ENCODE peak calls at places on chromosomes 12 and 14, in four cellular contexts. One of them, this sample, is unnamed. For H3K9me3, the result is how much of the 10 kb centered on the place peaks cover.

GRCh38 chr14:100590726-100591452 is 3.7 kb upstream of the BEGAIN start:
- DNase-seq in HepG2: no peak
- DNase-seq in body of pancreas: no peak
- DNase-seq in SJSA1: no peak
- DNase-seq in this sample: no peak

GRCh38 chr14:32203928-32204357 is 874 bp upstream of the RNU6-8 start:
- DNase-seq in SJSA1: no peak
- DNase-seq in body of pancreas: peak
- DNase-seq in HepG2: peak
- DNase-seq in this sample: peak

GRCh38 chr14:20469890-20470858 is 968 bp downstream of the PNP start:
- DNase-seq in body of pancreas: peak
- DNase-seq in SJSA1: peak
- DNase-seq in HepG2: peak
- DNase-seq in this sample: peak

GRCh38 chr12:12723147-12723680 is 6.0 kb downstream of the CDKN1B start:
- DNase-seq in body of pancreas: no peak
- DNase-seq in SJSA1: no peak
- DNase-seq in HepG2: no peak
- DNase-seq in this sample: no peak

GRCh38 chr14:63614964-63615363 is 26.7 kb downstream of the WDR89 start:
- DNase-seq in SJSA1: no peak
- DNase-seq in HepG2: no peak
- DNase-seq in body of pancreas: no peak
- DNase-seq in this sample: no peak

GRCh38 chr12:14664434-14665023 is 31.9 kb downstream of the GUCY2C start:
- DNase-seq in body of pancreas: peak
- DNase-seq in SJSA1: no peak
- DNase-seq in HepG2: peak
- DNase-seq in this sample: peak

GRCh38 chr12:77062396-77062795 is 3.0 kb downstream of the E2F7 start:
- DNase-seq in body of pancreas: no peak
- DNase-seq in SJSA1: no peak
- DNase-seq in HepG2: no peak
- DNase-seq in this sample: no peak

GRCh38 chr12:130911193-130911592 is 39.3 kb downstream of the RAN start:
- DNase-seq in SJSA1: no peak
- DNase-seq in body of pancreas: no peak
- DNase-seq in HepG2: no peak
- DNase-seq in this sample: no peak

GRCh38 chr12:54526800-54527630 is 22.4 kb upstream of the PDE1B start:
- DNase-seq in body of pancreas: peak
- DNase-seq in SJSA1: peak
- DNase-seq in HepG2: peak
- DNase-seq in this sample: peak

GRCh38 chr14:102893452-102893851 is 29.0 kb upstream of the AMN start:
- DNase-seq in SJSA1: peak
- DNase-seq in HepG2: no peak
- DNase-seq in body of pancreas: no peak
- DNase-seq in this sample: peak

GRCh38 chr14:93033983-93034670 is 81.6 kb downstream of the ITPK1 start:
- DNase-seq in HepG2: no peak
- DNase-seq in SJSA1: no peak
- DNase-seq in body of pancreas: no peak
- DNase-seq in this sample: peak

GRCh38 chr12:43306066-43306465 is 245.9 kb downstream of the ADAMTS20 start:
- DNase-seq in HepG2: no peak
- DNase-seq in body of pancreas: no peak
- DNase-seq in SJSA1: no peak
- DNase-seq in this sample: no peak

GRCh38 chr12:12993367-12993766 is 6.7 kb downstream of the HEBP1 start:
- DNase-seq in SJSA1: no peak
- DNase-seq in HepG2: no peak
- DNase-seq in body of pancreas: no peak
- DNase-seq in this sample: no peak

GRCh38 chr14:68359862-68360552 is 432.9 kb downstream of the ZFP36L1 start:
- DNase-seq in body of pancreas: peak
- DNase-seq in SJSA1: no peak
- DNase-seq in HepG2: no peak
- DNase-seq in this sample: no peak

GRCh38 chr12:13442457-13442856 is 245.9 kb downstream of the EMP1 start:
- DNase-seq in HepG2: no peak
- DNase-seq in body of pancreas: no peak
- DNase-seq in SJSA1: no peak
- DNase-seq in this sample: no peak

GRCh38 chr12:52686756-52687487 is 6.7 kb upstream of the KRT1 start:
- DNase-seq in HepG2: no peak
- DNase-seq in SJSA1: peak
- DNase-seq in body of pancreas: no peak
- DNase-seq in this sample: no peak

GRCh38 chr12:103884316-103884715 is 43.3 kb upstream of the NT5DC3 start:
- DNase-seq in SJSA1: no peak
- DNase-seq in body of pancreas: no peak
- DNase-seq in HepG2: no peak
- DNase-seq in this sample: peak

GRCh38 chr12:131176926-131177325 is 223.2 kb downstream of the ADGRD1 start:
- DNase-seq in body of pancreas: no peak
- DNase-seq in SJSA1: no peak
- DNase-seq in HepG2: no peak
- DNase-seq in this sample: no peak

GRCh38 chr14:23446291-23446851 is 10.9 kb upstream of the MYH7 start:
- DNase-seq in body of pancreas: no peak
- DNase-seq in SJSA1: no peak
- DNase-seq in HepG2: no peak
- DNase-seq in this sample: no peak

GRCh38 chr14:38432186-38432585 is 176.3 kb upstream of the CLEC14A start:
- DNase-seq in HepG2: no peak
- DNase-seq in body of pancreas: no peak
- DNase-seq in SJSA1: no peak
- DNase-seq in this sample: no peak

GRCh38 chr14:97866664-97867063 is 1069.5 kb downstream of the VRK1 start:
- DNase-seq in SJSA1: no peak
- DNase-seq in HepG2: no peak
- DNase-seq in body of pancreas: no peak
- DNase-seq in this sample: no peak

DNA sequence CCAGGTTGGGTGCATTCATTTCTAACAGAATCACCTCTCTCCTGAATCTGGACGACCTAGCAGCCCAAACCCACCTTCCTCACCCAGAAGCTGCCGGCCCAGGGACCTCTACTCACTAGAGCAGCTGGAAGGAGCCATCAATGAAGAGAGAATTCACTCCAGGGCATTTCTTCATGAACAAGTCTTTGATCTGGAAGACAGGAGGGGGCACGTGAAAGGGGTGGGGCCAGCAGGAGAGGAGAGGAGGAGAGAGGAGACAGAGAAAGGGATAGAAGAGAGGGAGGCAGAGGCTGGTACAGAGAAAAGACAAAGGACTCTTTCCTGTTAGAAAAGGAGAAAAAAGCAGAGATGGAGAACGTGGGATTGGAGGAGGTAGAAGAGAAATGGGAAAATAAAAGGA is 39.8 kb downstream of the TRPV4 start:
- DNase-seq in HepG2: no peak
- DNase-seq in SJSA1: no peak
- DNase-seq in body of pancreas: no peak
- DNase-seq in this sample: no peak
- H3K9me3 ChIP-seq in HepG2: under half
- H3K9me3 ChIP-seq in SJSA1: under half
- H3K9me3 ChIP-seq in body of pancreas: under half
- H3K9me3 ChIP-seq in this sample: under half

GRCh38 chr12:34401659-34402227 is 379.4 kb downstream of the ALG10 start:
- DNase-seq in HepG2: no peak
- DNase-seq in body of pancreas: peak
- DNase-seq in SJSA1: no peak
- DNase-seq in this sample: no peak
- H3K9me3 ChIP-seq in HepG2: under half
- H3K9me3 ChIP-seq in body of pancreas: half or more
- H3K9me3 ChIP-seq in SJSA1: under half
- H3K9me3 ChIP-seq in this sample: under half

DNA sequence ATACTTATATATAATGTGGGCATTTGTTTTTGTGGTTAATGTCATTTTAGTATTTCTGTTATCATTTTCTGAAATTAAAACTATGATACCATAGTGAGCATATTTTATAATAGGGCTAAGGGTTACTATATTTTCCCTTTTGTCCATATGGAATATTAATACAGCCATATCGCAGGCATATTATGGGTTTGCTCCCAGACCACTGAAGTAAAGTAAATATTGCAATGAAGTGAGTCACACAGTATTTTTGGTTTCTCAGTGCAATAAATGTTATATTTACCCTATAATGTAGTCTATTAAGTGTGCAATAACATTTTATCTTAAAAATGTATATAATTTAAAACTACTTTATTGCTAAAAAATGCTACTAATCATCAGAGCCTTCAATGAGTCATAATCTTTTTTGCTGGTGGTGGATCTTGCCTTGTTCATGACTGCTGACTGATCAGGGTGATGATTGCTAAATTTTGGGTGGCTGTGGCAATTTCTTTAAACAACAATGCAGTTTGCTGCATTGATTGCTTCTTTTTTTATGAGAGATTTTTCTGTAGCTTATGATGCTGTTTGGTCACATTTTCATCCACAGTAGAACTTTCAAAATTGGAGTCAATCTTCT is 1044.5 kb upstream of the NOVA1 start:
- DNase-seq in SJSA1: no peak
- DNase-seq in HepG2: no peak
- DNase-seq in body of pancreas: no peak
- DNase-seq in this sample: no peak
- H3K9me3 ChIP-seq in SJSA1: under half
- H3K9me3 ChIP-seq in HepG2: half or more
- H3K9me3 ChIP-seq in body of pancreas: under half
- H3K9me3 ChIP-seq in this sample: under half

DNA sequence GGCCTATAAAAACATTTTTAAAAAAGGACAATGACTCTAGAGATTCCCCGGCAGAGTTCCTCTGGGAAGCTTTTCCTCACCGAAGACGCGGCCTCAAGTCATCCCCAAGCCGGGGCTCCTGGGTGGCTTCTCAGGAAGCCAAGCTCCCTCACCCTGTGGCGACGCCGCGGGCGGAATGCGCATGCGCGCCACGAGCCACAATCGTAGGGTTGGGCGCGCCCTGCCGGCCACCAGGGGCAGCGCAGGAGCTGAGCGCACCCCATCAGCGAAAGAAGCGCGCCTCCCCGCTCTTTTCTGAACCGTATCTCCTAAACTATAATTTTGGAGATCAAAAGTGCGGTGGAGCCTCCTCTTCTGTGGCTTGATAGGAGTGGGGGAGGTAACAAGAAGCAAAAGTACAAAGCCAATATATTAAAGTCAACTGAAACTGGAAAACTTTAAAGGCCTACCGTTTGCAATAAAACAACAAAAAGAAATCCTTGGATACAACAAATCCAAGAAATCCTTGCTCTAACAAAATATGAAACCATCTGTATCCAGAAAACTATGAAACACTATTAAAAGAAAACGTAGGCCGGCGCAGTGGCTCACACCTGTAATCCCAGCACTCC is 17.4 kb upstream of the CHFR start:
- DNase-seq in HepG2: no peak
- DNase-seq in body of pancreas: peak
- DNase-seq in SJSA1: no peak
- DNase-seq in this sample: no peak
- H3K9me3 ChIP-seq in HepG2: under half
- H3K9me3 ChIP-seq in body of pancreas: under half
- H3K9me3 ChIP-seq in SJSA1: under half
- H3K9me3 ChIP-seq in this sample: under half

GRCh38 chr14:104204660-104205149 is 66.3 kb downstream of the KIF26A start:
- DNase-seq in SJSA1: no peak
- DNase-seq in body of pancreas: no peak
- DNase-seq in HepG2: no peak
- DNase-seq in this sample: no peak

GRCh38 chr14:104206281-104206904 is 68.0 kb downstream of the KIF26A start:
- DNase-seq in SJSA1: no peak
- DNase-seq in body of pancreas: no peak
- DNase-seq in HepG2: peak
- DNase-seq in this sample: no peak

GRCh38 chr14:104205781-104206180 is 67.4 kb downstream of the KIF26A start:
- DNase-seq in body of pancreas: no peak
- DNase-seq in HepG2: no peak
- DNase-seq in SJSA1: no peak
- DNase-seq in this sample: no peak

GRCh38 chr14:104209985-104210520 is 71.7 kb downstream of the KIF26A start:
- DNase-seq in HepG2: no peak
- DNase-seq in SJSA1: no peak
- DNase-seq in body of pancreas: no peak
- DNase-seq in this sample: no peak

DNA sequence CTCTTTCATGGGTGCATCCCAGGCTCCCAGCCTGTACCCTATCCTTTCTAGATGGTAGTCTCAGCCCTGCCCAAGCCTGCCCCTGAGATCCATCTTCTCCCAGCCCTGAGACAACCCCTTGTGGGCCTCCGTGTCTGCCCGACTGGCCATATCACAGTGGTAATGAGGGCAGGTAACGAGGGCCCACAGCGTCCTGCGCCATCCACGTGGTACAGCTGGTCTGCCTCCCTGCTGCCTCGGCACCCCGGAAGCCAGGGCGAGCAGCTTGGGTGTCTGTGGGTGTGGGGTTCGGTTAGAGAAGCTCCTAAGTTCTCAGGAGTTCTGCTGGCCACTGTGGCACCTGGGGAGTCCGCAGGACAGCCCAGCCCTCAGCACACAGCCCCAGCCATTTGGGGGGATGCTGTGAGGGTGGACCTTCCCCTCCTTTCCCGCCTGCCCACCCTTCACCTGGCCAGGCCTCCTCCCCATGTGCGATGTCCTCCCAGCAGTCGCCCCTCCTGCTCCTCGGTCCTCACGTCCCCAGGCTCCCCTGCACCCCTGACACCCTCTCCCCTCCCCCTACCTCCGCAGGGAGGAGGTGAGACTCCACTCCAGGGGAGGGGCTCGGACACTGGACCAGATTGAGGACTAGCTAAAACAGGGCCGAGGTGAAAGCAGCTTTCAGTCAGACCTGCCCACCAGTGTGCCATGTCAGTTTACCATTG is 68.9 kb downstream of the KIF26A start:
- DNase-seq in body of pancreas: no peak
- DNase-seq in SJSA1: no peak
- DNase-seq in HepG2: no peak
- DNase-seq in this sample: no peak
- H3K9me3 ChIP-seq in body of pancreas: under half
- H3K9me3 ChIP-seq in SJSA1: under half
- H3K9me3 ChIP-seq in HepG2: under half
- H3K9me3 ChIP-seq in this sample: under half